ENCODE peak calls at places on chromosomes 4 and X, in nine cellular contexts. I is GM13976, Y is HEK293T, T is fibroblast of lung, S is T-helper 9 cell, B is mucosa of descending colon, Z is amniotic epithelial cell, N is A172, Q is activated B cell treated with CpG ODN at 0.5 μM for 24 hours. W is an unnamed sample.

GRCh38 chr4:183469936-183470335 is 25.5 kb downstream of the CDKN2AIP start:
- DNase-seq in I (no peak), Y (no peak), T (peak), S (no peak), B (no peak), Z (peak), N (peak), Q (no peak), W (no peak)

GRCh38 chrX:124641737-124642491 is 295.6 kb downstream of the SH2D1A start:
- DNase-seq in I (no peak), Y (no peak), T (no peak), S (no peak), B (no peak), Z (no peak), N (no peak), Q (no peak), W (no peak)

GRCh38 chrX:105618393-105619101 is 203.8 kb upstream of the NRK start:
- DNase-seq in I (no peak), Y (no peak), T (no peak), S (no peak), B (no peak), Z (peak), N (no peak), Q (no peak), W (no peak)

GRCh38 chrX:68832516-68833447 is 4.0 kb downstream of the EFNB1 start:
- DNase-seq in I (no peak), Y (no peak), T (no peak), S (no peak), B (peak), Z (no peak), N (no peak), Q (no peak), W (no peak)

GRCh38 chr4:152679414-152680281 is at the start of gene TMEM154:
- DNase-seq in I (peak), Y (peak), T (peak), S (peak), B (peak), Z (peak), N (peak), Q (peak), W (no peak)

GRCh38 chr4:122851568-122851967 is 24.9 kb downstream of the FGF2 start:
- DNase-seq in I (no peak), Y (no peak), T (no peak), S (no peak), B (no peak), Z (no peak), N (no peak), Q (no peak), W (no peak)

GRCh38 chr4:163173713-163174112 is 7.0 kb upstream of the NAF1 start:
- DNase-seq in I (no peak), Y (no peak), T (no peak), S (no peak), B (no peak), Z (no peak), N (no peak), Q (no peak), W (no peak)

GRCh38 chr4:129189630-129190029 is 93.7 kb downstream of the C4orf33 start:
- DNase-seq in I (no peak), Y (no peak), T (no peak), S (no peak), B (no peak), Z (no peak), N (no peak), Q (no peak), W (no peak)

GRCh38 chr4:181933471-181933870 is 309.7 kb upstream of the TENM3 start:
- DNase-seq in I (no peak), Y (no peak), T (peak), S (no peak), B (no peak), Z (no peak), N (no peak), Q (no peak), W (no peak)

GRCh38 chr4:164197556-164197955 is 556.4 kb upstream of the SMIM31 start:
- DNase-seq in I (no peak), Y (no peak), T (no peak), S (no peak), B (no peak), Z (no peak), N (no peak), Q (no peak), W (no peak)

GRCh38 chr4:48047421-48047844 is 30.9 kb downstream of the NIPAL1 start:
- DNase-seq in I (peak), Y (no peak), T (no peak), S (peak), B (no peak), Z (peak), N (no peak), Q (peak), W (peak)

GRCh38 chr4:173381610-173382009 is 10.9 kb downstream of the SAP30 start:
- DNase-seq in I (no peak), Y (no peak), T (no peak), S (no peak), B (no peak), Z (no peak), N (no peak), Q (no peak), W (no peak)

GRCh38 chr4:176769519-176769918 is 23.2 kb downstream of the VEGFC start:
- DNase-seq in I (no peak), Y (no peak), T (peak), S (no peak), B (no peak), Z (peak), N (peak), Q (no peak), W (no peak)

GRCh38 chr4:48526403-48526802 is 36.4 kb downstream of the ZAR1 start:
- DNase-seq in I (no peak), Y (no peak), T (no peak), S (no peak), B (no peak), Z (no peak), N (no peak), Q (no peak), W (no peak)

GRCh38 chr4:184395451-184395917 is 78.9 kb downstream of the IRF2 start:
- DNase-seq in I (peak), Y (no peak), T (no peak), S (no peak), B (no peak), Z (no peak), N (no peak), Q (no peak), W (no peak)

GRCh38 chrX:42530027-42530426 is 247.9 kb downstream of the PPP1R2C start:
- DNase-seq in I (no peak), Y (no peak), T (peak), S (no peak), B (no peak), Z (peak), N (no peak), Q (no peak), W (no peak)

GRCh38 chr4:150583287-150584197 is 1.6 kb downstream of the MAB21L2 start:
- DNase-seq in I (peak), Y (no peak), T (peak), S (no peak), B (peak), Z (peak), N (no peak), Q (no peak), W (no peak)

GRCh38 chr4:87010192-87010591 is 75.4 kb downstream of the AFF1 start:
- DNase-seq in I (no peak), Y (no peak), T (no peak), S (no peak), B (no peak), Z (no peak), N (no peak), Q (no peak), W (no peak)

GRCh38 chrX:20265221-20265725 is 1.4 kb downstream of the RPS6KA3 start:
- DNase-seq in I (peak), Y (peak), T (peak), S (peak), B (peak), Z (peak), N (peak), Q (peak), W (no peak)

GRCh38 chrX:154458116-154458953 is at the start of gene PLXNA3:
- DNase-seq in I (peak), Y (peak), T (peak), S (peak), B (peak), Z (no peak), N (no peak), Q (peak), W (peak)

GRCh38 chr4:13701937-13702446 is 74.5 kb upstream of the BOD1L1 start:
- DNase-seq in I (no peak), Y (no peak), T (peak), S (no peak), B (no peak), Z (peak), N (peak), Q (no peak), W (no peak)

GRCh38 chr4:78370625-78371372 is 180.8 kb upstream of the ANXA3 start:
- DNase-seq in I (no peak), Y (no peak), T (no peak), S (no peak), B (no peak), Z (peak), N (no peak), Q (no peak), W (no peak)

GRCh38 chrX:119755981-119756533 is 2.3 kb upstream of the SOWAHD start:
- DNase-seq in I (peak), Y (no peak), T (no peak), S (peak), B (no peak), Z (peak), N (no peak), Q (no peak), W (peak)

W was measured in GM19239.